ENCODE peak calls at places on chromosomes 7 and 10, in nine cellular contexts. One of them, this sample, is unnamed.

GRCh38 chr7:97499204-97499603 is 232.7 kb upstream of the TAC1 start:
- DNase-seq in mammary epithelial cell: peak
- DNase-seq in stomach: peak
- DNase-seq in mesendoderm: peak
- DNase-seq in lower lobe of right lung: no peak
- DNase-seq in right lobe of liver: no peak
- DNase-seq in keratinocyte: no peak
- DNase-seq in neural progenitor cell: peak
- DNase-seq in aorta: no peak
- DNase-seq in this sample: no peak

GRCh38 chr10:47401210-47401609 is 17.1 kb upstream of the ZNF488 start:
- DNase-seq in mammary epithelial cell: no peak
- DNase-seq in stomach: no peak
- DNase-seq in mesendoderm: no peak
- DNase-seq in lower lobe of right lung: no peak
- DNase-seq in right lobe of liver: no peak
- DNase-seq in keratinocyte: no peak
- DNase-seq in neural progenitor cell: no peak
- DNase-seq in aorta: no peak
- DNase-seq in this sample: no peak

GRCh38 chr7:90552521-90552920 is 43.6 kb upstream of the CDK14 start:
- DNase-seq in mammary epithelial cell: peak
- DNase-seq in stomach: no peak
- DNase-seq in mesendoderm: no peak
- DNase-seq in lower lobe of right lung: no peak
- DNase-seq in right lobe of liver: no peak
- DNase-seq in keratinocyte: no peak
- DNase-seq in neural progenitor cell: no peak
- DNase-seq in aorta: no peak
- DNase-seq in this sample: no peak

GRCh38 chr10:124464028-124464751 is 2.6 kb downstream of the LHPP start:
- DNase-seq in mammary epithelial cell: no peak
- DNase-seq in stomach: no peak
- DNase-seq in mesendoderm: no peak
- DNase-seq in lower lobe of right lung: no peak
- DNase-seq in right lobe of liver: no peak
- DNase-seq in keratinocyte: no peak
- DNase-seq in neural progenitor cell: no peak
- DNase-seq in aorta: no peak
- DNase-seq in this sample: no peak

GRCh38 chr10:63738410-63738809 is 217.2 kb downstream of the REEP3 start:
- DNase-seq in mammary epithelial cell: no peak
- DNase-seq in stomach: no peak
- DNase-seq in mesendoderm: peak
- DNase-seq in lower lobe of right lung: no peak
- DNase-seq in right lobe of liver: peak
- DNase-seq in keratinocyte: no peak
- DNase-seq in neural progenitor cell: no peak
- DNase-seq in aorta: no peak
- DNase-seq in this sample: no peak

GRCh38 chr10:60917331-60918280 is 26.4 kb downstream of the RHOBTB1 start:
- DNase-seq in mammary epithelial cell: peak
- DNase-seq in stomach: no peak
- DNase-seq in mesendoderm: no peak
- DNase-seq in lower lobe of right lung: no peak
- DNase-seq in right lobe of liver: no peak
- DNase-seq in keratinocyte: no peak
- DNase-seq in neural progenitor cell: no peak
- DNase-seq in aorta: no peak
- DNase-seq in this sample: no peak

GRCh38 chr10:60967854-60968484 is 24.0 kb upstream of the RHOBTB1 start:
- DNase-seq in mammary epithelial cell: no peak
- DNase-seq in stomach: no peak
- DNase-seq in mesendoderm: no peak
- DNase-seq in lower lobe of right lung: no peak
- DNase-seq in right lobe of liver: no peak
- DNase-seq in keratinocyte: no peak
- DNase-seq in neural progenitor cell: no peak
- DNase-seq in aorta: no peak
- DNase-seq in this sample: no peak

GRCh38 chr10:3935933-3936359 is 150.9 kb upstream of the KLF6 start:
- DNase-seq in mammary epithelial cell: no peak
- DNase-seq in stomach: peak
- DNase-seq in mesendoderm: no peak
- DNase-seq in lower lobe of right lung: no peak
- DNase-seq in right lobe of liver: peak
- DNase-seq in keratinocyte: no peak
- DNase-seq in neural progenitor cell: no peak
- DNase-seq in aorta: peak
- DNase-seq in this sample: no peak

GRCh38 chr7:3825491-3825890 is 524.4 kb downstream of the SDK1 start:
- DNase-seq in mammary epithelial cell: no peak
- DNase-seq in stomach: no peak
- DNase-seq in mesendoderm: peak
- DNase-seq in lower lobe of right lung: no peak
- DNase-seq in right lobe of liver: no peak
- DNase-seq in keratinocyte: no peak
- DNase-seq in neural progenitor cell: no peak
- DNase-seq in aorta: no peak
- DNase-seq in this sample: no peak

GRCh38 chr7:18420758-18421157 is 74.8 kb upstream of the HDAC9 start:
- DNase-seq in mammary epithelial cell: peak
- DNase-seq in stomach: no peak
- DNase-seq in mesendoderm: no peak
- DNase-seq in lower lobe of right lung: no peak
- DNase-seq in right lobe of liver: no peak
- DNase-seq in keratinocyte: peak
- DNase-seq in neural progenitor cell: no peak
- DNase-seq in aorta: no peak
- DNase-seq in this sample: no peak

GRCh38 chr7:28315565-28316420 is 96.5 kb upstream of the CREB5 start:
- DNase-seq in mammary epithelial cell: peak
- DNase-seq in stomach: no peak
- DNase-seq in mesendoderm: peak
- DNase-seq in lower lobe of right lung: no peak
- DNase-seq in right lobe of liver: no peak
- DNase-seq in keratinocyte: no peak
- DNase-seq in neural progenitor cell: no peak
- DNase-seq in aorta: no peak
- DNase-seq in this sample: no peak

GRCh38 chr7:8155836-8156235 is 106.1 kb downstream of the ICA1 start:
- DNase-seq in mammary epithelial cell: no peak
- DNase-seq in stomach: no peak
- DNase-seq in mesendoderm: no peak
- DNase-seq in lower lobe of right lung: no peak
- DNase-seq in right lobe of liver: peak
- DNase-seq in keratinocyte: no peak
- DNase-seq in neural progenitor cell: no peak
- DNase-seq in aorta: no peak
- DNase-seq in this sample: no peak

GRCh38 chr7:19700936-19701335 is 7.9 kb downstream of the POLR1F start:
- DNase-seq in mammary epithelial cell: no peak
- DNase-seq in stomach: no peak
- DNase-seq in mesendoderm: no peak
- DNase-seq in lower lobe of right lung: no peak
- DNase-seq in right lobe of liver: no peak
- DNase-seq in keratinocyte: no peak
- DNase-seq in neural progenitor cell: no peak
- DNase-seq in aorta: no peak
- DNase-seq in this sample: no peak

GRCh38 chr10:67004690-67005089 is 78.9 kb downstream of the LRRTM3 start:
- DNase-seq in mammary epithelial cell: no peak
- DNase-seq in stomach: no peak
- DNase-seq in mesendoderm: no peak
- DNase-seq in lower lobe of right lung: no peak
- DNase-seq in right lobe of liver: no peak
- DNase-seq in keratinocyte: no peak
- DNase-seq in neural progenitor cell: no peak
- DNase-seq in aorta: no peak
- DNase-seq in this sample: no peak

GRCh38 chr10:95602382-95602781 is 41.2 kb upstream of the SORBS1 start:
- DNase-seq in mammary epithelial cell: no peak
- DNase-seq in stomach: no peak
- DNase-seq in mesendoderm: no peak
- DNase-seq in lower lobe of right lung: no peak
- DNase-seq in right lobe of liver: no peak
- DNase-seq in keratinocyte: no peak
- DNase-seq in neural progenitor cell: no peak
- DNase-seq in aorta: no peak
- DNase-seq in this sample: no peak

GRCh38 chr10:95600158-95600557 is 39.0 kb upstream of the SORBS1 start:
- DNase-seq in mammary epithelial cell: no peak
- DNase-seq in stomach: no peak
- DNase-seq in mesendoderm: peak
- DNase-seq in lower lobe of right lung: no peak
- DNase-seq in right lobe of liver: no peak
- DNase-seq in keratinocyte: no peak
- DNase-seq in neural progenitor cell: no peak
- DNase-seq in aorta: no peak
- DNase-seq in this sample: no peak

GRCh38 chr10:95597788-95598187 is 36.6 kb upstream of the SORBS1 start:
- DNase-seq in mammary epithelial cell: no peak
- DNase-seq in stomach: no peak
- DNase-seq in mesendoderm: no peak
- DNase-seq in lower lobe of right lung: no peak
- DNase-seq in right lobe of liver: no peak
- DNase-seq in keratinocyte: no peak
- DNase-seq in neural progenitor cell: no peak
- DNase-seq in aorta: no peak
- DNase-seq in this sample: no peak

GRCh38 chr10:95604630-95605029 is 43.5 kb upstream of the SORBS1 start:
- DNase-seq in mammary epithelial cell: no peak
- DNase-seq in stomach: no peak
- DNase-seq in mesendoderm: peak
- DNase-seq in lower lobe of right lung: no peak
- DNase-seq in right lobe of liver: no peak
- DNase-seq in keratinocyte: no peak
- DNase-seq in neural progenitor cell: peak
- DNase-seq in aorta: no peak
- DNase-seq in this sample: no peak

GRCh38 chr10:95601116-95601719 is 40.0 kb upstream of the SORBS1 start:
- DNase-seq in mammary epithelial cell: peak
- DNase-seq in stomach: peak
- DNase-seq in mesendoderm: peak
- DNase-seq in lower lobe of right lung: peak
- DNase-seq in right lobe of liver: peak
- DNase-seq in keratinocyte: peak
- DNase-seq in neural progenitor cell: peak
- DNase-seq in aorta: peak
- DNase-seq in this sample: no peak
- H3K27ac ChIP-seq in mammary epithelial cell: no peak
- H3K27ac ChIP-seq in stomach: no peak
- H3K27ac ChIP-seq in mesendoderm: no peak
- H3K27ac ChIP-seq in lower lobe of right lung: no peak
- H3K27ac ChIP-seq in right lobe of liver: no peak
- H3K27ac ChIP-seq in keratinocyte: no peak
- H3K27ac ChIP-seq in neural progenitor cell: no peak
- H3K27ac ChIP-seq in aorta: no peak
- H3K27ac ChIP-seq in this sample: no peak

GRCh38 chr7:35258125-35258890 is 4.4 kb upstream of the TBX20 start:
- DNase-seq in mammary epithelial cell: no peak
- DNase-seq in stomach: no peak
- DNase-seq in mesendoderm: no peak
- DNase-seq in lower lobe of right lung: no peak
- DNase-seq in right lobe of liver: no peak
- DNase-seq in keratinocyte: no peak
- DNase-seq in neural progenitor cell: peak
- DNase-seq in aorta: peak
- DNase-seq in this sample: no peak
- H3K4me3 ChIP-seq in mammary epithelial cell: no peak
- H3K4me3 ChIP-seq in stomach: peak
- H3K4me3 ChIP-seq in mesendoderm: no peak
- H3K4me3 ChIP-seq in lower lobe of right lung: no peak
- H3K4me3 ChIP-seq in right lobe of liver: no peak
- H3K4me3 ChIP-seq in keratinocyte: no peak
- H3K4me3 ChIP-seq in neural progenitor cell: peak
- H3K4me3 ChIP-seq in aorta: no peak
- H3K4me3 ChIP-seq in this sample: no peak

DNA sequence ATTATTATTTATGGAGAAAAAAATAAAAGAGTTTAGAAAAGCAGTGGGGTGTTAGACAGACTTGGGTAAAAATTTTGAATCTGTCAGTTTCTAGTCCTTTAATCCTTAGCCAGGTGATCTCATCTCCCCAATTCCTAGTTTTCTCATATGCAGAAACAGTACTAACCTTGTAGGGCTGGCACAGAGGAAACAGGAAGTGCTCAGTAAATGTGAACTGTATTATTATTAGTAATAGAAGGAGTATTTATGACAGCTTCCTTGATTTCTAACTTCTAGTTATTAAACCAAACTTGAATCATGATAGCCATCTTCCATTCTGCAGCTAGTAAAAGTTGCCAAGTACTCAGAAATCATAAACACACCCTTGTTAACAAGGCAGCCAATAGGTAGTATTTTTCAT is 12.5 kb downstream of the TBX20 start:
- DNase-seq in mammary epithelial cell: no peak
- DNase-seq in stomach: no peak
- DNase-seq in mesendoderm: no peak
- DNase-seq in lower lobe of right lung: no peak
- DNase-seq in right lobe of liver: no peak
- DNase-seq in keratinocyte: no peak
- DNase-seq in neural progenitor cell: no peak
- DNase-seq in aorta: no peak
- DNase-seq in this sample: no peak
- H3K27ac ChIP-seq in mammary epithelial cell: no peak
- H3K27ac ChIP-seq in stomach: no peak
- H3K27ac ChIP-seq in mesendoderm: no peak
- H3K27ac ChIP-seq in lower lobe of right lung: no peak
- H3K27ac ChIP-seq in right lobe of liver: no peak
- H3K27ac ChIP-seq in keratinocyte: no peak
- H3K27ac ChIP-seq in neural progenitor cell: no peak
- H3K27ac ChIP-seq in aorta: no peak
- H3K27ac ChIP-seq in this sample: no peak

GRCh38 chr10:5491477-5491876 is 7.9 kb downstream of the CALML5 start:
- DNase-seq in mammary epithelial cell: no peak
- DNase-seq in stomach: no peak
- DNase-seq in mesendoderm: no peak
- DNase-seq in lower lobe of right lung: no peak
- DNase-seq in right lobe of liver: no peak
- DNase-seq in keratinocyte: no peak
- DNase-seq in neural progenitor cell: no peak
- DNase-seq in aorta: no peak
- DNase-seq in this sample: peak

GRCh38 chr10:5488272-5489161 is 10.9 kb downstream of the CALML5 start:
- DNase-seq in mammary epithelial cell: peak
- DNase-seq in stomach: peak
- DNase-seq in mesendoderm: peak
- DNase-seq in lower lobe of right lung: no peak
- DNase-seq in right lobe of liver: peak
- DNase-seq in keratinocyte: peak
- DNase-seq in neural progenitor cell: no peak
- DNase-seq in aorta: no peak
- DNase-seq in this sample: peak

GRCh38 chr10:5492322-5492855 is 7.0 kb downstream of the CALML5 start:
- DNase-seq in mammary epithelial cell: no peak
- DNase-seq in stomach: no peak
- DNase-seq in mesendoderm: no peak
- DNase-seq in lower lobe of right lung: no peak
- DNase-seq in right lobe of liver: no peak
- DNase-seq in keratinocyte: no peak
- DNase-seq in neural progenitor cell: no peak
- DNase-seq in aorta: no peak
- DNase-seq in this sample: no peak

GRCh38 chr10:5490698-5491464 is 8.5 kb downstream of the CALML5 start:
- DNase-seq in mammary epithelial cell: no peak
- DNase-seq in stomach: no peak
- DNase-seq in mesendoderm: no peak
- DNase-seq in lower lobe of right lung: no peak
- DNase-seq in right lobe of liver: no peak
- DNase-seq in keratinocyte: no peak
- DNase-seq in neural progenitor cell: no peak
- DNase-seq in aorta: no peak
- DNase-seq in this sample: peak

GRCh38 chr10:5490032-5490431 is 9.3 kb downstream of the CALML5 start:
- DNase-seq in mammary epithelial cell: no peak
- DNase-seq in stomach: no peak
- DNase-seq in mesendoderm: no peak
- DNase-seq in lower lobe of right lung: no peak
- DNase-seq in right lobe of liver: no peak
- DNase-seq in keratinocyte: no peak
- DNase-seq in neural progenitor cell: no peak
- DNase-seq in aorta: no peak
- DNase-seq in this sample: no peak
- H3K4me3 ChIP-seq in mammary epithelial cell: no peak
- H3K4me3 ChIP-seq in stomach: no peak
- H3K4me3 ChIP-seq in mesendoderm: no peak
- H3K4me3 ChIP-seq in lower lobe of right lung: no peak
- H3K4me3 ChIP-seq in right lobe of liver: no peak
- H3K4me3 ChIP-seq in keratinocyte: no peak
- H3K4me3 ChIP-seq in neural progenitor cell: no peak
- H3K4me3 ChIP-seq in aorta: no peak
- H3K4me3 ChIP-seq in this sample: no peak

This sample was measured in RWPE2.